ENCODE peak calls at places on chromosomes 16 and 17, in eight cellular contexts. D, T, P, Y, R, N, O and V are unnamed samples.

GRCh38 chr17:42743595-42744282 is 1.1 kb downstream of the EZH1 start:
- DNase-seq in D (no peak), T (no peak), P (peak; percentile 17), Y (no peak), R (no peak), N (no peak), O (no peak), V (no peak)

GRCh38 chr16:4402439-4403132 is 13.8 kb downstream of the CORO7 start:
- DNase-seq in D (peak; percentile 62), T (peak; percentile 87), P (peak; percentile 84), Y (peak; percentile 66), R (peak; percentile 76), N (peak; percentile 87), O (peak; percentile 56), V (peak; percentile 85)

GRCh38 chr17:39667262-39668140 is 752 bp upstream of the PNMT start:
- DNase-seq in D (no peak), T (no peak), P (no peak), Y (no peak), R (no peak), N (peak; percentile 70), O (no peak), V (no peak)

GRCh38 chr17:29005936-29006438 is at the start of gene SEZ6:
- DNase-seq in D (peak; percentile 55), T (peak; percentile 71), P (peak; percentile 80), Y (peak; percentile 77), R (peak; percentile 76), N (peak; percentile 89), O (peak; percentile 43), V (peak; percentile 79)

GRCh38 chr17:30225919-30226553 is 9.5 kb downstream of the SLC6A4 start:
- DNase-seq in D (no peak), T (no peak), P (no peak), Y (no peak), R (no peak), N (no peak), O (no peak), V (no peak)

GRCh38 chr17:19265755-19266154 is 28.6 kb downstream of the EPN2 start:
- DNase-seq in D (no peak), T (no peak), P (no peak), Y (no peak), R (no peak), N (no peak), O (no peak), V (no peak)

GRCh38 chr17:59829217-59830006 is 63.3 kb downstream of the TUBD1 start:
- DNase-seq in D (no peak), T (no peak), P (peak; percentile 94), Y (peak; percentile 90), R (peak; percentile 100), N (peak; percentile 55), O (peak; percentile 65), V (no peak)

GRCh38 chr17:38861399-38861843 is 7.9 kb upstream of the RPL23 start:
- DNase-seq in D (no peak), T (no peak), P (no peak), Y (peak; percentile 50), R (peak; percentile 30), N (no peak), O (no peak), V (no peak)

GRCh38 chr17:49388290-49388640 is 26.2 kb upstream of the ZNF652 start:
- DNase-seq in D (no peak), T (no peak), P (no peak), Y (no peak), R (no peak), N (peak; percentile 36), O (peak; percentile 2), V (no peak)

GRCh38 chr16:86072328-86073102 is 173.6 kb downstream of the IRF8 start:
- DNase-seq in D (peak; percentile 19), T (peak; percentile 72), P (peak; percentile 83), Y (peak; percentile 1), R (peak; percentile 68), N (peak; percentile 81), O (peak; percentile 7), V (peak; percentile 42)

GRCh38 chr17:1608676-1609075 is 20.0 kb downstream of the SLC43A2 start:
- DNase-seq in D (no peak), T (no peak), P (no peak), Y (no peak), R (no peak), N (no peak), O (no peak), V (no peak)